ENCODE peak calls at places on chromosome 21, in six cellular contexts. M is H1, L is HepG2, D is GM12878, X is K562, Z is GM12891. I is an unnamed sample.

GRCh38 chr21:17900281-17900989 is 81.3 kb upstream of the C21orf91 start:
- DNase-seq in L (no peak), Z (no peak), D (no peak), X (no peak), M (no peak), I (no peak)

GRCh38 chr21:39041815-39042214 is 141.4 kb downstream of the PSMG1 start:
- DNase-seq in Z (no peak), M (no peak), X (no peak), D (no peak), L (no peak), I (no peak)

GRCh38 chr21:36097427-36098230 is 27.8 kb downstream of the CBR1 start:
- DNase-seq in M (no peak), L (no peak), D (peak; percentile 55), X (peak; percentile 55), Z (no peak), I (no peak)

GRCh38 chr21:39628380-39628779 is 15.6 kb downstream of the B3GALT5 start:
- DNase-seq in X (no peak), L (no peak), D (no peak), Z (no peak), M (no peak), I (no peak)

GRCh38 chr21:43824250-43824882 is 35.0 kb downstream of the RRP1 start:
- DNase-seq in Z (no peak), M (no peak), L (no peak), X (no peak), D (no peak), I (no peak)

GRCh38 chr21:17921579-17922530 is 102.7 kb upstream of the C21orf91 start:
- DNase-seq in X (no peak), Z (no peak), D (no peak), M (no peak), L (no peak), I (no peak)

GRCh38 chr21:21232320-21232719 is 234.1 kb downstream of the NCAM2 start:
- DNase-seq in L (no peak), X (no peak), M (no peak), Z (no peak), D (no peak), I (no peak)

GRCh38 chr21:35953570-35953969 is 106.8 kb downstream of the SETD4 start:
- DNase-seq in Z (no peak), X (no peak), M (no peak), L (peak; percentile 95), D (no peak), I (no peak)

GRCh38 chr21:28018741-28019669 is 973.7 kb downstream of the LTN1 start:
- DNase-seq in L (no peak), X (no peak), D (no peak), Z (no peak), M (no peak), I (no peak)

GRCh38 chr21:25573409-25574206 is 33.7 kb downstream of the MRPL39 start:
- DNase-seq in X (peak; percentile 38), D (peak; percentile 81), Z (no peak), L (peak; percentile 6), M (no peak), I (no peak)

GRCh38 chr21:29586696-29587095 is 288.0 kb downstream of the BACH1 start:
- DNase-seq in M (no peak), Z (no peak), D (no peak), L (no peak), X (no peak), I (no peak)

GRCh38 chr21:39952265-39952664 is 85.0 kb downstream of the PCP4 start:
- DNase-seq in D (no peak), X (no peak), L (no peak), Z (no peak), M (no peak), I (no peak)

GRCh38 chr21:33115586-33116541 is 45.9 kb downstream of the OLIG1 start:
- DNase-seq in M (no peak), L (no peak), Z (no peak), D (no peak), X (no peak), I (no peak)
- TF ChIP-seq POLR2AphosphoS5 in M (no peak), L (no peak), Z (no peak), D (no peak), X (no peak), I (no peak)

GRCh38 chr21:46325073-46325912 is 1.3 kb downstream of the PCNT start:
- DNase-seq in L (peak; percentile 35), M (peak; percentile 31), X (peak; percentile 87), D (no peak), Z (peak; percentile 48), I (peak; percentile 51)

GRCh38 chr21:46326110-46326703 is 2.3 kb downstream of the PCNT start:
- DNase-seq in M (no peak), L (peak; percentile 32), X (no peak), D (no peak), Z (no peak), I (no peak)

GRCh38 chr21:46323710-46324389 is at the start of the genes C21orf58 and PCNT:
- DNase-seq in D (peak; percentile 89), Z (peak; percentile 97), L (peak; percentile 92), X (peak; percentile 100), M (peak; percentile 88), I (peak; percentile 95)

GRCh38 chr21:46323227-46323709 is 402 bp downstream of the C21orf58 start:
- DNase-seq in D (no peak), M (no peak), X (no peak), Z (no peak), L (no peak), I (no peak)

GRCh38 chr21:46324390-46325072 is 575 bp downstream of the PCNT start:
- DNase-seq in M (peak; percentile 29), Z (peak; percentile 86), D (no peak), X (peak; percentile 99), L (peak; percentile 42), I (peak; percentile 78)
- TF ChIP-seq POLR2A in M (peak; percentile 79), Z (peak; percentile 20), D (peak; percentile 16), X (peak; percentile 76), L (peak; percentile 54), I (peak; percentile 51)

GRCh38 chr21:42317341-42317741 is 2.1 kb upstream of the TFF3 start:
- DNase-seq in M (no peak), Z (no peak), L (no peak), D (no peak), X (no peak), I (no peak)

GRCh38 chr21:42316891-42317290 is 1.7 kb upstream of the TFF3 start:
- DNase-seq in Z (no peak), D (no peak), M (no peak), L (no peak), X (no peak), I (no peak)

GRCh38 chr21:42314616-42315295 is 453 bp downstream of the TFF3 start:
- DNase-seq in D (no peak), X (no peak), L (peak; percentile 62), M (no peak), Z (no peak), I (no peak)

GRCh38 chr21:42313501-42313969 is 1.7 kb downstream of the TFF3 start:
- DNase-seq in M (no peak), X (no peak), D (no peak), L (peak; percentile 8), Z (no peak), I (no peak)

DNA sequence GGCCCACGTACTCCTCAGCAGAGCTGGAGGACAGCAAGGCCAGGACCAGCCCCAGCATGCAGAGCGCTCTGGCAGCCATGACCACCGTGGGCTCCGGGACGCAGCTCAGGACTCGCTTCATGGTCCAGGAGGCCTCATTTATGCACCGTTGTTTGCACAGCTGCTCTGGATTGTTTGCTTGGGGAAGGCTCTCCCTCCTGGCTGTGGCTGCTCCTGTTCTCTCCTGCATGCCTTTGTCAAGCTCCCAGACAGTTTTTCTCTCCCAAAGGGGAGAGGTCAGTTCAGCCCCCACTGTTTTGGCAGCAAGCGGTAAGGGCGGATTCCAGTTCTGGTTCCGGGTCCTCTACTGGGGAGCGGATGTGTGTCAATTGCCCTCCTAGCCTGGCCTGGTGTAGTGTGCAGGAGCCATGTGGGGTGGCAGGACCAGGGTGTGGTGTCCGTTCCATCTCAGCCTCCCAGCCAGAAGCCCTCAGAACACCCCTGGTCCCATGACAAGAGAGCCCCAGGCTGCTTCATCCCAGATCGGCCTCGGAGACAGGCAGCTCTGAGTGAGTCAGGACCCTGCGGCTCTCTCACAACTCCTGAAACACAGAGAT is at the start of gene TFF3:
- DNase-seq in D (no peak), M (no peak), X (no peak), L (peak; percentile 84), Z (no peak), I (no peak)
- TF ChIP-seq TAF1 in D (no peak), M (no peak), X (no peak), L (no peak), Z (no peak), I (no peak)

DNA sequence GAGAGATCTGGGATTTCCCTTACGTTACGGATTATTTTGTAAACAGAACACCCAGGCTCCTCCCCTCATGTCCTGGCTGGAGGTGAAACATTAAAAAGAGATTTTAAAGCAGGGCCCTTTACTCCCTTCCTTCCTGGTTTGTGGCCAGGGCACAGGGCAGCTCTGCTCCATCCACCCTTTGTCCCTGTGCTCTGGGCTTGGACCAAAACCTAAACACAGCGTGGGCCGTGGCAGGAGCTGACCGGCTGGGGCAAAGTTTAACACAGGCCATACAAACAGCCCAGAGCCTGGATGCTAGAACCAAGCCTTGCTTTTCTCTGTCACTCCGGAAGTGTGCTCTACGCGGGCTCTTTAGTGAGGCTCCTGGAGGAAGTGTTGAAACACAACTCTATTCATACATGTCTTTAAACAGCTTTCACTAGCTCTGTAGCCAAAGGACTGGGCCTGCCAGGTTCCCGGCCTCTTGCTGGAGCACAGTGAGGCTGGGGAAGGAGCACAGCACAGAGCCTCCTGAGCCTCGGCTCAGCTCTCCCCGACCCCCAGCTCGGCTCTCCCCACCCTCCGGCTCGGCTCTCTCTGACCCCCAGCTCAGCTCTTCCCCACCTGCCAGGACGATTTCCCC is 84.7 kb downstream of the PDE9A start:
- DNase-seq in D (no peak), Z (no peak), X (no peak), L (peak; percentile 89), M (no peak), I (no peak)
- TF ChIP-seq POLR2AphosphoS5 in D (no peak), Z (no peak), X (no peak), L (peak; percentile 58), M (no peak), I (no peak)

DNA sequence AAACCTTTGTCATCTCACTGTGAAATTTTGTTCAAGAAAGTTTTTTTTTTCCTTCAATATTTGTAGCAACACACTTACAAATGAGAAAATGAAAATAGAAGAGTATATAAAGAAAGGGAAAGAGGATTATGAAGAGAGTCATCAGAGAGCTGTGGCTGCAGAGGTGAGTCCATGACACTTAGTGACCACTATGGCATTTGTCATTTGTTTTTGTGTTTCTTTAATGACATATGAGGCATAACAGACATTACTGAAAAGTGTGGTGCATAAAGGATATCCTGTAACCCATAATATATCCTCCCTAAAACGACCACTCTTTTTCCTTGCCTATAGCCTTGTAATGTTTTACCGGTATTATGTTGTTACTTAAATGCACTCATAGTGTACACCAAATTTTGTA is 80.2 kb downstream of the VPS26C start:
- DNase-seq in X (no peak), L (no peak), M (no peak), D (no peak), Z (no peak), I (no peak)
- TF ChIP-seq POLR2A in X (no peak), L (no peak), M (no peak), D (no peak), Z (no peak), I (no peak)

DNA sequence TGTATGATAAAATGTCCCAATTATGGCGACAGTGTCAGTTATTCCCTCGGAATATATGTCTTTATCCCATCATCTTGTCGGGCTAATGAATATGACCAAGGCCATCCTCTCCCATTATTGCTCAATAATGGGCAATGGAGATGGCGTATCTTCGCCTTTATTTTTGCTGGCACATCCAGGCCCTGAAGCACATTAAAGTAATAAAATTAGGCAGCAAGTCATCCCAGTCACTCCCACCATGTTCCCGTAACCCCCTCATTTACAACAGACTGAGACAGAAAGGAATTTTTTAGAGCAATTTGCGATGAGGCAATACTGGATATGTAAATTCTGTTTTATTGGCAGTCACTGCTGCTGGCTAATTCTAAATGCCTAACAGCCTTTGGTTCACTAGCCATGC is 35.3 kb downstream of the CLIC6 start:
- DNase-seq in X (no peak), M (no peak), L (no peak), Z (no peak), D (no peak), I (no peak)
- TF ChIP-seq TAF1 in X (no peak), M (no peak), L (no peak), Z (no peak), D (no peak), I (no peak)